ENCODE peak calls at places on chromosomes 1 and 21, in six cellular contexts. C is fibroblast of lung, A is H1, S is DND-41, B is neural progenitor cell, E is mammary epithelial cell. T is an unnamed sample. For H3K9me3, the result is how much of the 10 kb centered on the place peaks cover.

GRCh38 chr1:225777058-225777582 is 506 bp upstream of the SRP9 start:
- DNase-seq in A (no peak), S (no peak), E (no peak), C (no peak), B (no peak), T (no peak)

GRCh38 chr1:115555446-115555845 is 86.3 kb upstream of the VANGL1 start:
- DNase-seq in A (no peak), C (no peak), B (no peak), E (no peak), S (no peak), T (no peak)

GRCh38 chr1:102952400-102952799 is 155.9 kb downstream of the COL11A1 start:
- DNase-seq in A (no peak), E (no peak), S (no peak), C (no peak), B (no peak), T (no peak)

GRCh38 chr1:39919545-39919944 is 17.8 kb upstream of the MYCL start:
- DNase-seq in E (peak), A (no peak), B (peak), S (peak), C (peak), T (no peak)

GRCh38 chr21:44463716-44464115 is 8.4 kb downstream of the LRRC3 start:
- DNase-seq in B (no peak), C (no peak), E (no peak), A (no peak), S (no peak), T (no peak)

GRCh38 chr1:186617860-186618780 is 62.1 kb downstream of the PTGS2 start:
- DNase-seq in C (peak), S (peak), A (no peak), E (peak), B (no peak), T (no peak)

GRCh38 chr1:167440776-167441175 is 77.6 kb downstream of the CD247 start:
- DNase-seq in S (no peak), C (no peak), A (no peak), E (no peak), B (no peak), T (no peak)

GRCh38 chr21:23452384-23453083 is 2154.7 kb downstream of the MRPL39 start:
- DNase-seq in S (no peak), C (no peak), B (peak), E (no peak), A (peak), T (no peak)

GRCh38 chr1:31703431-31704260 is at the start of gene COL16A1:
- DNase-seq in S (no peak), A (no peak), B (peak), C (peak), E (peak), T (no peak)

GRCh38 chr1:79737193-79737592 is 730.7 kb upstream of the ADGRL4 start:
- DNase-seq in B (no peak), C (no peak), A (no peak), S (no peak), E (no peak), T (no peak)

GRCh38 chr1:17045623-17046022 is 8.2 kb downstream of the SDHB start:
- DNase-seq in C (no peak), E (no peak), S (no peak), B (peak), A (no peak), T (no peak)

GRCh38 chr1:239987103-239987745 is 104.5 kb upstream of the FMN2 start:
- DNase-seq in B (peak), S (peak), A (no peak), C (peak), E (peak), T (no peak)

GRCh38 chr1:119966020-119966419 is 69.7 kb upstream of the ADAM30 start:
- DNase-seq in A (no peak), C (peak), S (no peak), E (no peak), B (no peak), T (no peak)

GRCh38 chr21:38308785-38309119 is 52.0 kb downstream of the KCNJ15 start:
- DNase-seq in S (no peak), B (no peak), E (no peak), A (no peak), C (no peak), T (no peak)

GRCh38 chr1:46436844-46437243 is 42.7 kb downstream of the FAAH start:
- DNase-seq in E (no peak), S (no peak), C (no peak), A (no peak), B (no peak), T (no peak)

GRCh38 chr21:44556879-44557278 is 1.7 kb downstream of the KRTAP10-3 start:
- DNase-seq in A (no peak), C (no peak), E (no peak), S (no peak), B (no peak), T (no peak)

GRCh38 chr1:6465461-6466005 is 440 bp downstream of the TNFRSF25 start:
- DNase-seq in S (peak), A (no peak), B (no peak), E (no peak), C (no peak), T (no peak)

GRCh38 chr1:248348475-248348874 is at the start of gene OR14C36:
- DNase-seq in B (no peak), S (no peak), E (no peak), C (no peak), A (no peak), T (no peak)
- H3K9me3 ChIP-seq in B (under half), S (under half), E (under half), C (under half), A (half or more), T (under half)

DNA sequence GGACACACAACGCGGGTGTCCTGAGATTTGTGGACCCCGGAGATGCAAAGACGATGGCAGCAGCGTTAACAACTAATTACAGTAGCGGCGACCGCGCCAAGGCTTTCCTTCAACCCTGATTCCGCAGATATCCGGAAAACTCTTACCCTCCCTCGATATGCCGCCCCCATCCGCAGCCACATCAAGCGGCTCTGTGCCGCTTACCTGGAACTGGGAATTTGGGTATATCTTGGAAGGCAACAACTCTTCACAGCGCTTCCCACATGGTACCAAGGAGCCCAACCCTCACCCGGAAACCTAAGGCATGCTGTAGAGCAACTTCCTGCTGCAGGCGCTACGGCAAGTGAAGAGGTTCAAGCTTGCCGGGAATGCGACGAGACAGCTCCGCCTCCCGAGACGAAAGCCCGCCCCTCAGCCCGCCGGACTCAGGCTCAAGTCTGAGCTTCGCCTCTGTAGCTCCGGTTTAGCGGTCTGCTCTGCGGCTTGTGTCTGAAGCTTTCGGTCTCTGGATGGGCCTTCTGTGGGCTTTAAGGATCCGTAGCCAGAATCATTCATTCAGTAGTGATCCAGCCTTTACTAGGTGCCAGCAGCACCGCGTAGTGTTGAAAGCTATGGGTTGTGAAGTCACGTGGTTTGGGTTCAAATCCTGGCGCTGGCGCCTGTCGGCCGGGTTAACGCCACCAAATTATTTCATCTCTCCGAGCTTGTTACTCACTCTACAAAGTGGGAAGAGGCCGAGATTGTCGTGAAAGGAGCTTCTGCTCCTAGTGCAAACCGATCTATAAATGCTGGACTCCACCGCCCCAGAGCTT is at the start of gene HEATR1:
- DNase-seq in S (peak), A (peak), C (peak), B (peak), E (peak), T (peak)
- H3K9ac ChIP-seq in S (peak), A (peak), C (peak), B (peak), E (peak), T (peak)

GRCh38 chr21:9774347-9774746 is 747.0 kb upstream of the TPTE start:
- DNase-seq in C (no peak), E (no peak), S (no peak), A (no peak), B (no peak), T (no peak)
- H3K9me3 ChIP-seq in C (under half), E (half or more), S (under half), A (half or more), B (half or more), T (under half)

DNA sequence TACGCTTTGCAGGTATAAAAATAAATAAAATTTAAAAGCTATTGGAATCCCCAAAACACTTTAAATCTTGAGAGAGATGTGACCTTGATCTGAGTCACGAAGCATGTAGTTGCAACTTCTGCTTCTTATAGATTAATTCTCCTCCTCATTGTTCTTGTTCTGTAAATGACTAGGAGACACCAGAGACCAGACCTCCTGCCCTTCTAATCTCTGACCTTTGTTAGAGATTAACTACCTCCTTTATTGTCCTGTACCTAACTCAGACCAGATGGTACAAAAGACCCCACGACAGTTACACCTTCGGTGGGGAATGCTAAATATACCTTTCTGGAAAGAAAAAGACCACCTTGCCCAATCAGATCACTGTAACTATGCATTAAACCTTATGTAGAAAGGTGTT is 76.9 kb upstream of the NEK2 start:
- DNase-seq in C (no peak), A (no peak), S (no peak), E (no peak), B (no peak), T (no peak)
- H3K9ac ChIP-seq in C (no peak), A (no peak), S (no peak), E (no peak), B (no peak), T (no peak)

T was measured in SK-N-MC.